ENCODE peak calls at places on chromosomes 1 and 21, in ten cellular contexts. D is GM23248; Z is CD8-positive, alpha-beta memory T cell; H is NT2/D1; P is tibial nerve; F is GM12878; A is right cardiac atrium; V is left ventricle myocardium inferior; Q is lower lobe of right lung; E is neural progenitor cell. T is an unnamed sample.

GRCh38 chr1:58399176-58399575 is 147.3 kb downstream of the OMA1 start:
- DNase-seq in P (no peak), H (no peak), E (no peak), F (no peak), A (peak; percentile 72), Q (no peak), D (no peak), V (no peak), Z (no peak), T (no peak)

GRCh38 chr1:157437301-157437700 is 115.0 kb downstream of the FCRL5 start:
- DNase-seq in F (no peak), Z (no peak), H (no peak), Q (peak; percentile 49), V (no peak), E (no peak), P (no peak), D (peak; percentile 3), A (no peak), T (no peak)

GRCh38 chr1:30748699-30749401 is 8.7 kb downstream of the LAPTM5 start:
- DNase-seq in D (no peak), V (no peak), Q (peak; percentile 45), Z (no peak), A (peak; percentile 40), H (no peak), E (no peak), P (no peak), F (no peak), T (no peak)

GRCh38 chr1:43427941-43428340 is 25.8 kb downstream of the HYI start:
- DNase-seq in V (no peak), P (no peak), F (no peak), Q (no peak), A (no peak), Z (no peak), H (no peak), E (no peak), D (no peak), T (no peak)

GRCh38 chr1:11997081-11997851 is 17.0 kb downstream of the MFN2 start:
- DNase-seq in F (no peak), Q (no peak), Z (no peak), V (no peak), P (no peak), E (no peak), A (no peak), D (no peak), H (no peak), T (no peak)

GRCh38 chr1:89847191-89847729 is 26.4 kb downstream of the LRRC8D start:
- DNase-seq in V (no peak), Q (no peak), Z (no peak), E (no peak), A (no peak), F (no peak), D (no peak), H (no peak), P (no peak), T (no peak)

GRCh38 chr1:90761781-90762589 is 44.9 kb upstream of the BARHL2 start:
- DNase-seq in F (no peak), Z (no peak), Q (no peak), V (no peak), D (no peak), P (no peak), A (no peak), H (no peak), E (no peak), T (no peak)

GRCh38 chr21:46552274-46552673 is 52.6 kb downstream of the S100B start:
- DNase-seq in H (no peak), Z (peak; percentile 78), D (no peak), V (no peak), F (no peak), Q (no peak), A (no peak), E (no peak), P (no peak), T (no peak)

GRCh38 chr1:226403522-226404034 is 4.3 kb downstream of the PARP1 start:
- DNase-seq in V (no peak), F (no peak), P (no peak), Z (no peak), H (no peak), Q (no peak), A (no peak), E (no peak), D (peak; percentile 43), T (no peak)

GRCh38 chr21:45367402-45368351 is 37.3 kb upstream of the COL18A1 start:
- DNase-seq in D (no peak), A (peak; percentile 58), Z (no peak), E (no peak), F (no peak), P (no peak), H (no peak), Q (no peak), V (no peak), T (no peak)

GRCh38 chr1:167678422-167678821 is 43.4 kb upstream of the MPZL1 start:
- DNase-seq in D (no peak), A (peak; percentile 60), F (no peak), Q (no peak), H (no peak), V (no peak), E (no peak), Z (no peak), P (no peak), T (no peak)

GRCh38 chr1:95126366-95126765 is 9.2 kb downstream of the TLCD4 start:
- DNase-seq in A (no peak), F (no peak), E (no peak), H (no peak), Q (no peak), D (no peak), P (no peak), V (no peak), Z (no peak), T (no peak)

DNA sequence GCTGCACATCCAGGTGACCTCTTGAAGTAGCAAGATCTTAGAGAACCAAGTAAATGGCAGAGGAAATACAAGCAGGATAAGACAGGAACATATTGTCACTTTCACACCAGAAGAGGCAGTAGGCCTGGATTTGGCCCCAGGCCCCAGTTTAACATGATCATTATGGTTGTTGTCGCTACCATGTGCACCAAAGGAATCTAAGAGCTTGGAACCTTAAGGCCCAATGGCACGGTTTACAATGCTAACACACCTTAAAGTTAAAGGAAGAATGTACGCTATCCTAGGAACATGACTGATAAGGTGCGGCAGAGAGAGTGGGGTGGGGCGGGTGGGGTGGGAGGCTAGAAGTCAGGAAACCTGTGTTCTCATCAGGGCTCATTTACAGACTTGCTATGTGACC is 147.5 kb downstream of the ROR1 start:
- DNase-seq in F (no peak), P (no peak), Z (no peak), E (no peak), A (no peak), D (no peak), H (no peak), Q (peak; percentile 41), V (no peak), T (no peak)
- H3K4me1 ChIP-seq in F (no peaks in the 10 kb centered on the region), P (no peaks in the 10 kb centered on the region), Z (no peaks in the 10 kb centered on the region), E (peaks cover 17% of the 10 kb centered on the region), A (peaks cover 8% of the 10 kb centered on the region), D (peaks cover 19% of the 10 kb centered on the region), H (no peaks in the 10 kb centered on the region), Q (peaks cover 22% of the 10 kb centered on the region), V (peaks cover 58% of the 10 kb centered on the region), T (peaks cover 4% of the 10 kb centered on the region)

GRCh38 chr1:19620786-19621185 is 23.3 kb upstream of the NBL1 start:
- DNase-seq in A (no peak), D (peak; percentile 74), H (no peak), E (no peak), V (no peak), Q (no peak), F (no peak), P (no peak), Z (no peak), T (no peak)
- H3K4me1 ChIP-seq in A (no peaks in the 10 kb centered on the region), D (peaks cover 70% of the 10 kb centered on the region), H (no peaks in the 10 kb centered on the region), E (peaks cover 10% of the 10 kb centered on the region), V (peaks cover 46% of the 10 kb centered on the region), Q (no peaks in the 10 kb centered on the region), F (no peaks in the 10 kb centered on the region), P (no peaks in the 10 kb centered on the region), Z (no peaks in the 10 kb centered on the region), T (no peaks in the 10 kb centered on the region)

DNA sequence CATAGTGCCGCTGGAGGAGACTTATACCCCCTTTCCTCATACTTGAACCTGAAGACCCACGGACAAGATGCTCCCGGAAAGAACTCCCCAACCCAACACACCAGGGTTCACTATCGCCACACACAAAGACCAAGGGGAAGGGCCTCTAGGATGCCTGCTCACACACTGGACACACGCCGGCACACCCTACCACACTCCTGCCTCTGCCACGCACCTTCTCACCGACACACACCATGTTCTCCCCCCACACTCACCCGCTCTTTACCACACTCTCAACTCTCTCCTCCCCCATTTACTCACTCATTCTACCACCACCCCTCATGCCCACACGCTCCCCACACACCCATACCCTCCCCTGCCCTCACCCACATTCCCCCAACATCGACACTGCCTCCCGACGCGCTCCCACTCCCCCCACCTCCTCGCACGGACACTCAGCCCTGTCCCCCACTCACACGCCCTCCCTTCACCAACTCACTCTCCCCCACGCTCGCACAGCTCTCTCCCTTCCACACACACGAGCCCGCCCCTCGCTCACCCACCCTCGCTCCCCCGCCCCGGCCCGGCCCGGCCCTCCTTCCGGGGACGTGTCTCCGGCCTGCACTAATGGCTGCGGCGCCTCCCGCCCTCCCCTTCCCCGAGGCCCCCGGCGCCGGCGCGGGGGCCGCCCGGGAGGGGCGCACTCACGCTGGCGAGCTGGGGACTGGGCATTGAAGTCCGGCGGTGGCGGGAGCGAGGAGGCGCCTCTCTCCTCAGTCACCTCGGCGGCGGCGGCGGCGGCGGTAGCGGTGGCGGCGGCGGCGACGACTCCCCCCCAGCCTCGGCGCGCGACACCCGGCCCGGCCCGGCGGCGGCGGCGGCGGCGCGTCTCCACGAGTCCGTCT is 626 bp downstream of the PTP4A2 start:
- DNase-seq in A (peak; percentile 93), E (peak; percentile 82), V (peak; percentile 85), Q (peak; percentile 86), Z (peak; percentile 73), D (peak; percentile 85), P (peak; percentile 51), H (no peak), F (no peak), T (no peak)
- H3K4me1 ChIP-seq in A (peaks cover 11% of the 10 kb centered on the region), E (peaks cover 40% of the 10 kb centered on the region), V (peaks cover 70% of the 10 kb centered on the region), Q (peaks cover 84% of the 10 kb centered on the region), Z (peaks cover 77% of the 10 kb centered on the region), D (peaks cover 52% of the 10 kb centered on the region), P (no peaks in the 10 kb centered on the region), H (peaks cover 10% of the 10 kb centered on the region), F (peaks cover 30% of the 10 kb centered on the region), T (peaks cover 27% of the 10 kb centered on the region)

GRCh38 chr1:178941261-178941689 is 70.4 kb upstream of the ANGPTL1 start:
- DNase-seq in F (no peak), E (no peak), H (no peak), V (no peak), A (no peak), D (no peak), P (no peak), Q (no peak), Z (no peak), T (no peak)
- H3K4me1 ChIP-seq in F (no peaks in the 10 kb centered on the region), E (peaks cover 16% of the 10 kb centered on the region), H (peaks cover 6% of the 10 kb centered on the region), V (peaks cover 30% of the 10 kb centered on the region), A (peaks cover 9% of the 10 kb centered on the region), D (peaks cover 53% of the 10 kb centered on the region), P (no peaks in the 10 kb centered on the region), Q (no peaks in the 10 kb centered on the region), Z (no peaks in the 10 kb centered on the region), T (peaks cover 10% of the 10 kb centered on the region)

GRCh38 chr1:117367769-117368059 is 465 bp downstream of the MAN1A2 start:
- DNase-seq in Z (no peak), D (no peak), E (peak; percentile 26), H (no peak), F (no peak), P (no peak), V (no peak), A (no peak), Q (no peak), T (peak; percentile 24)
- H3K4me1 ChIP-seq in Z (peaks cover 55% of the 10 kb centered on the region), D (peaks cover 44% of the 10 kb centered on the region), E (peaks cover 38% of the 10 kb centered on the region), H (no peaks in the 10 kb centered on the region), F (peaks cover 18% of the 10 kb centered on the region), P (no peaks in the 10 kb centered on the region), V (peaks cover 81% of the 10 kb centered on the region), A (peaks cover 9% of the 10 kb centered on the region), Q (peaks cover 49% of the 10 kb centered on the region), T (peaks cover 23% of the 10 kb centered on the region)